ENCODE peak calls at places on chromosomes 2 and 18, in nine cellular contexts. One of them, this sample, is unnamed.

GRCh38 chr2:1341409-1342120 is 71.7 kb upstream of the TPO start:
- DNase-seq in NCI-H524: no peak
- DNase-seq in IMR-90: no peak
- DNase-seq in activated CD8-positive, alpha-beta memory T cell treated with anti-CD3 and anti-CD28 coated beads, Interleukin-2, amount 50 U/mL, for 4 hours: no peak
- DNase-seq in fibroblast of lung: no peak
- DNase-seq in spleen: no peak
- DNase-seq in HTR-8/SVneo: no peak
- DNase-seq in hypothalamus: no peak
- DNase-seq in tibial nerve: no peak
- DNase-seq in this sample: no peak

GRCh38 chr18:6059551-6059950 is 164.2 kb upstream of the TMEM200C start:
- DNase-seq in NCI-H524: no peak
- DNase-seq in IMR-90: no peak
- DNase-seq in activated CD8-positive, alpha-beta memory T cell treated with anti-CD3 and anti-CD28 coated beads, Interleukin-2, amount 50 U/mL, for 4 hours: no peak
- DNase-seq in fibroblast of lung: no peak
- DNase-seq in spleen: no peak
- DNase-seq in HTR-8/SVneo: no peak
- DNase-seq in hypothalamus: no peak
- DNase-seq in tibial nerve: no peak
- DNase-seq in this sample: no peak

GRCh38 chr2:20725782-20726181 is 58.8 kb downstream of the GDF7 start:
- DNase-seq in NCI-H524: no peak
- DNase-seq in IMR-90: no peak
- DNase-seq in activated CD8-positive, alpha-beta memory T cell treated with anti-CD3 and anti-CD28 coated beads, Interleukin-2, amount 50 U/mL, for 4 hours: no peak
- DNase-seq in fibroblast of lung: no peak
- DNase-seq in spleen: no peak
- DNase-seq in HTR-8/SVneo: no peak
- DNase-seq in hypothalamus: no peak
- DNase-seq in tibial nerve: no peak
- DNase-seq in this sample: no peak

GRCh38 chr2:94978917-94979316 is 46.6 kb upstream of the MAL start:
- DNase-seq in NCI-H524: no peak
- DNase-seq in IMR-90: no peak
- DNase-seq in activated CD8-positive, alpha-beta memory T cell treated with anti-CD3 and anti-CD28 coated beads, Interleukin-2, amount 50 U/mL, for 4 hours: no peak
- DNase-seq in fibroblast of lung: no peak
- DNase-seq in spleen: no peak
- DNase-seq in HTR-8/SVneo: no peak
- DNase-seq in hypothalamus: no peak
- DNase-seq in tibial nerve: no peak
- DNase-seq in this sample: no peak

GRCh38 chr2:36511858-36512630 is 85.9 kb downstream of the FEZ2 start:
- DNase-seq in NCI-H524: no peak
- DNase-seq in IMR-90: no peak
- DNase-seq in activated CD8-positive, alpha-beta memory T cell treated with anti-CD3 and anti-CD28 coated beads, Interleukin-2, amount 50 U/mL, for 4 hours: no peak
- DNase-seq in fibroblast of lung: no peak
- DNase-seq in spleen: no peak
- DNase-seq in HTR-8/SVneo: no peak
- DNase-seq in hypothalamus: no peak
- DNase-seq in tibial nerve: no peak
- DNase-seq in this sample: no peak

GRCh38 chr2:121382744-121383143 is 97.7 kb upstream of the TFCP2L1 start:
- DNase-seq in NCI-H524: no peak
- DNase-seq in IMR-90: no peak
- DNase-seq in activated CD8-positive, alpha-beta memory T cell treated with anti-CD3 and anti-CD28 coated beads, Interleukin-2, amount 50 U/mL, for 4 hours: no peak
- DNase-seq in fibroblast of lung: no peak
- DNase-seq in spleen: no peak
- DNase-seq in HTR-8/SVneo: no peak
- DNase-seq in hypothalamus: no peak
- DNase-seq in tibial nerve: no peak
- DNase-seq in this sample: no peak

GRCh38 chr2:177265834-177266817 is 1.6 kb upstream of the NFE2L2 start:
- DNase-seq in NCI-H524: no peak
- DNase-seq in IMR-90: peak; percentile 46
- DNase-seq in activated CD8-positive, alpha-beta memory T cell treated with anti-CD3 and anti-CD28 coated beads, Interleukin-2, amount 50 U/mL, for 4 hours: no peak
- DNase-seq in fibroblast of lung: no peak
- DNase-seq in spleen: no peak
- DNase-seq in HTR-8/SVneo: no peak
- DNase-seq in hypothalamus: no peak
- DNase-seq in tibial nerve: no peak
- DNase-seq in this sample: no peak

GRCh38 chr18:48193521-48194251 is 215.5 kb downstream of the ZBTB7C start:
- DNase-seq in NCI-H524: no peak
- DNase-seq in IMR-90: no peak
- DNase-seq in activated CD8-positive, alpha-beta memory T cell treated with anti-CD3 and anti-CD28 coated beads, Interleukin-2, amount 50 U/mL, for 4 hours: no peak
- DNase-seq in fibroblast of lung: no peak
- DNase-seq in spleen: no peak
- DNase-seq in HTR-8/SVneo: no peak
- DNase-seq in hypothalamus: no peak
- DNase-seq in tibial nerve: no peak
- DNase-seq in this sample: no peak

GRCh38 chr18:55396979-55397378 is 191.0 kb downstream of the TCF4 start:
- DNase-seq in NCI-H524: no peak
- DNase-seq in IMR-90: no peak
- DNase-seq in activated CD8-positive, alpha-beta memory T cell treated with anti-CD3 and anti-CD28 coated beads, Interleukin-2, amount 50 U/mL, for 4 hours: no peak
- DNase-seq in fibroblast of lung: no peak
- DNase-seq in spleen: no peak
- DNase-seq in HTR-8/SVneo: no peak
- DNase-seq in hypothalamus: no peak
- DNase-seq in tibial nerve: no peak
- DNase-seq in this sample: no peak